ENCODE peak calls at places on chromosomes 13 and 19, in nine cellular contexts. One of them, this sample, is unnamed.

GRCh38 chr13:53408847-53409568 is 380.4 kb downstream of the OLFM4 start:
- DNase-seq in heart left ventricle: no peak
- DNase-seq in thoracic aorta: no peak
- DNase-seq in tibial nerve: no peak
- DNase-seq in prostate gland: no peak
- DNase-seq in colonic mucosa: no peak
- DNase-seq in uterus: no peak
- DNase-seq in cardiac muscle cell: no peak
- DNase-seq in fibroblast of lung: no peak
- DNase-seq in this sample: no peak

GRCh38 chr13:64527561-64527960 is 2702.6 kb downstream of the PCDH9 start:
- DNase-seq in heart left ventricle: no peak
- DNase-seq in thoracic aorta: no peak
- DNase-seq in tibial nerve: no peak
- DNase-seq in prostate gland: no peak
- DNase-seq in colonic mucosa: no peak
- DNase-seq in uterus: no peak
- DNase-seq in cardiac muscle cell: no peak
- DNase-seq in fibroblast of lung: no peak
- DNase-seq in this sample: no peak

GRCh38 chr13:48160879-48161278 is 66.0 kb upstream of the MED4 start:
- DNase-seq in heart left ventricle: peak; percentile 24
- DNase-seq in thoracic aorta: no peak
- DNase-seq in tibial nerve: peak; percentile 55
- DNase-seq in prostate gland: no peak
- DNase-seq in colonic mucosa: no peak
- DNase-seq in uterus: no peak
- DNase-seq in cardiac muscle cell: peak; percentile 21
- DNase-seq in fibroblast of lung: peak; percentile 55
- DNase-seq in this sample: no peak

GRCh38 chr19:30530751-30531150 is 158.6 kb downstream of the ZNF536 start:
- DNase-seq in heart left ventricle: no peak
- DNase-seq in thoracic aorta: no peak
- DNase-seq in tibial nerve: no peak
- DNase-seq in prostate gland: no peak
- DNase-seq in colonic mucosa: no peak
- DNase-seq in uterus: no peak
- DNase-seq in cardiac muscle cell: no peak
- DNase-seq in fibroblast of lung: no peak
- DNase-seq in this sample: no peak

GRCh38 chr19:46608178-46608577 is 7.0 kb downstream of the CALM3 start:
- DNase-seq in heart left ventricle: no peak
- DNase-seq in thoracic aorta: no peak
- DNase-seq in tibial nerve: no peak
- DNase-seq in prostate gland: no peak
- DNase-seq in colonic mucosa: peak; percentile 10
- DNase-seq in uterus: no peak
- DNase-seq in cardiac muscle cell: no peak
- DNase-seq in fibroblast of lung: no peak
- DNase-seq in this sample: no peak

GRCh38 chr19:51820821-51821446 is 26.0 kb downstream of the FPR3 start:
- DNase-seq in heart left ventricle: no peak
- DNase-seq in thoracic aorta: no peak
- DNase-seq in tibial nerve: no peak
- DNase-seq in prostate gland: no peak
- DNase-seq in colonic mucosa: no peak
- DNase-seq in uterus: no peak
- DNase-seq in cardiac muscle cell: no peak
- DNase-seq in fibroblast of lung: no peak
- DNase-seq in this sample: no peak

GRCh38 chr13:75806101-75806500 is 170.0 kb downstream of the LMO7 start:
- DNase-seq in heart left ventricle: no peak
- DNase-seq in thoracic aorta: no peak
- DNase-seq in tibial nerve: no peak
- DNase-seq in prostate gland: no peak
- DNase-seq in colonic mucosa: no peak
- DNase-seq in uterus: no peak
- DNase-seq in cardiac muscle cell: no peak
- DNase-seq in fibroblast of lung: no peak
- DNase-seq in this sample: no peak

GRCh38 chr13:98326274-98326673 is 149.2 kb upstream of the RNF113B start:
- DNase-seq in heart left ventricle: no peak
- DNase-seq in thoracic aorta: no peak
- DNase-seq in tibial nerve: no peak
- DNase-seq in prostate gland: no peak
- DNase-seq in colonic mucosa: no peak
- DNase-seq in uterus: no peak
- DNase-seq in cardiac muscle cell: no peak
- DNase-seq in fibroblast of lung: no peak
- DNase-seq in this sample: no peak

GRCh38 chr13:51380269-51380668 is 40.8 kb downstream of the SERPINE3 start:
- DNase-seq in heart left ventricle: no peak
- DNase-seq in thoracic aorta: no peak
- DNase-seq in tibial nerve: no peak
- DNase-seq in prostate gland: no peak
- DNase-seq in colonic mucosa: no peak
- DNase-seq in uterus: no peak
- DNase-seq in cardiac muscle cell: peak; percentile 65
- DNase-seq in fibroblast of lung: peak; percentile 43
- DNase-seq in this sample: no peak

GRCh38 chr13:70391678-70392077 is 283.4 kb upstream of the KLHL1 start:
- DNase-seq in heart left ventricle: no peak
- DNase-seq in thoracic aorta: no peak
- DNase-seq in tibial nerve: no peak
- DNase-seq in prostate gland: peak; percentile 60
- DNase-seq in colonic mucosa: peak; percentile 82
- DNase-seq in uterus: no peak
- DNase-seq in cardiac muscle cell: no peak
- DNase-seq in fibroblast of lung: no peak
- DNase-seq in this sample: no peak

GRCh38 chr19:16590876-16591802 is 18.9 kb upstream of the SLC35E1 start:
- DNase-seq in heart left ventricle: no peak
- DNase-seq in thoracic aorta: no peak
- DNase-seq in tibial nerve: no peak
- DNase-seq in prostate gland: no peak
- DNase-seq in colonic mucosa: no peak
- DNase-seq in uterus: no peak
- DNase-seq in cardiac muscle cell: no peak
- DNase-seq in fibroblast of lung: no peak
- DNase-seq in this sample: no peak

GRCh38 chr19:51219307-51219706 is 5.6 kb upstream of the CD33 start:
- DNase-seq in heart left ventricle: no peak
- DNase-seq in thoracic aorta: no peak
- DNase-seq in tibial nerve: no peak
- DNase-seq in prostate gland: no peak
- DNase-seq in colonic mucosa: no peak
- DNase-seq in uterus: no peak
- DNase-seq in cardiac muscle cell: no peak
- DNase-seq in fibroblast of lung: no peak
- DNase-seq in this sample: no peak

GRCh38 chr19:2135474-2136402 is 15.6 kb downstream of the AP3D1 start:
- DNase-seq in heart left ventricle: no peak
- DNase-seq in thoracic aorta: no peak
- DNase-seq in tibial nerve: no peak
- DNase-seq in prostate gland: no peak
- DNase-seq in colonic mucosa: no peak
- DNase-seq in uterus: no peak
- DNase-seq in cardiac muscle cell: no peak
- DNase-seq in fibroblast of lung: no peak
- DNase-seq in this sample: no peak

GRCh38 chr19:2132191-2132590 is 19.2 kb downstream of the AP3D1 start:
- DNase-seq in heart left ventricle: no peak
- DNase-seq in thoracic aorta: no peak
- DNase-seq in tibial nerve: no peak
- DNase-seq in prostate gland: no peak
- DNase-seq in colonic mucosa: no peak
- DNase-seq in uterus: no peak
- DNase-seq in cardiac muscle cell: no peak
- DNase-seq in fibroblast of lung: no peak
- DNase-seq in this sample: no peak

GRCh38 chr19:2129486-2129885 is 21.9 kb downstream of the AP3D1 start:
- DNase-seq in heart left ventricle: peak; percentile 39
- DNase-seq in thoracic aorta: no peak
- DNase-seq in tibial nerve: no peak
- DNase-seq in prostate gland: no peak
- DNase-seq in colonic mucosa: no peak
- DNase-seq in uterus: no peak
- DNase-seq in cardiac muscle cell: no peak
- DNase-seq in fibroblast of lung: no peak
- DNase-seq in this sample: no peak

GRCh38 chr19:2129892-2130770 is 21.2 kb downstream of the AP3D1 start:
- DNase-seq in heart left ventricle: no peak
- DNase-seq in thoracic aorta: no peak
- DNase-seq in tibial nerve: no peak
- DNase-seq in prostate gland: no peak
- DNase-seq in colonic mucosa: no peak
- DNase-seq in uterus: no peak
- DNase-seq in cardiac muscle cell: no peak
- DNase-seq in fibroblast of lung: no peak
- DNase-seq in this sample: no peak

GRCh38 chr19:2132731-2133490 is 18.5 kb downstream of the AP3D1 start:
- DNase-seq in heart left ventricle: no peak
- DNase-seq in thoracic aorta: no peak
- DNase-seq in tibial nerve: no peak
- DNase-seq in prostate gland: no peak
- DNase-seq in colonic mucosa: no peak
- DNase-seq in uterus: no peak
- DNase-seq in cardiac muscle cell: no peak
- DNase-seq in fibroblast of lung: no peak
- DNase-seq in this sample: no peak
- H3K36me3 ChIP-seq in heart left ventricle: no peaks in the 10 kb centered on the region
- H3K36me3 ChIP-seq in thoracic aorta: peaks cover 47% of the 10 kb centered on the region
- H3K36me3 ChIP-seq in tibial nerve: peaks cover 89% of the 10 kb centered on the region
- H3K36me3 ChIP-seq in prostate gland: peaks cover 5% of the 10 kb centered on the region
- H3K36me3 ChIP-seq in colonic mucosa: peaks cover 17% of the 10 kb centered on the region
- H3K36me3 ChIP-seq in uterus: no peaks in the 10 kb centered on the region
- H3K36me3 ChIP-seq in cardiac muscle cell: peaks cover 16% of the 10 kb centered on the region
- H3K36me3 ChIP-seq in fibroblast of lung: peaks cover 35% of the 10 kb centered on the region
- H3K36me3 ChIP-seq in this sample: no peaks in the 10 kb centered on the region

GRCh38 chr13:113033498-113033897 is 64.5 kb downstream of the MCF2L start:
- DNase-seq in heart left ventricle: no peak
- DNase-seq in thoracic aorta: no peak
- DNase-seq in tibial nerve: no peak
- DNase-seq in prostate gland: no peak
- DNase-seq in colonic mucosa: no peak
- DNase-seq in uterus: no peak
- DNase-seq in cardiac muscle cell: peak; percentile 12
- DNase-seq in fibroblast of lung: no peak
- DNase-seq in this sample: no peak

GRCh38 chr13:113033054-113033453 is 64.0 kb downstream of the MCF2L start:
- DNase-seq in heart left ventricle: no peak
- DNase-seq in thoracic aorta: no peak
- DNase-seq in tibial nerve: no peak
- DNase-seq in prostate gland: no peak
- DNase-seq in colonic mucosa: no peak
- DNase-seq in uterus: no peak
- DNase-seq in cardiac muscle cell: no peak
- DNase-seq in fibroblast of lung: no peak
- DNase-seq in this sample: no peak

GRCh38 chr13:113034451-113035208 is 65.6 kb downstream of the MCF2L start:
- DNase-seq in heart left ventricle: peak; percentile 40
- DNase-seq in thoracic aorta: no peak
- DNase-seq in tibial nerve: peak; percentile 53
- DNase-seq in prostate gland: peak; percentile 36
- DNase-seq in colonic mucosa: peak; percentile 34
- DNase-seq in uterus: no peak
- DNase-seq in cardiac muscle cell: peak; percentile 69
- DNase-seq in fibroblast of lung: peak; percentile 36
- DNase-seq in this sample: peak; percentile 66

GRCh38 chr13:113029487-113030258 is 60.7 kb downstream of the MCF2L start:
- DNase-seq in heart left ventricle: no peak
- DNase-seq in thoracic aorta: no peak
- DNase-seq in tibial nerve: no peak
- DNase-seq in prostate gland: no peak
- DNase-seq in colonic mucosa: peak; percentile 56
- DNase-seq in uterus: no peak
- DNase-seq in cardiac muscle cell: peak; percentile 18
- DNase-seq in fibroblast of lung: no peak
- DNase-seq in this sample: peak; percentile 72

DNA sequence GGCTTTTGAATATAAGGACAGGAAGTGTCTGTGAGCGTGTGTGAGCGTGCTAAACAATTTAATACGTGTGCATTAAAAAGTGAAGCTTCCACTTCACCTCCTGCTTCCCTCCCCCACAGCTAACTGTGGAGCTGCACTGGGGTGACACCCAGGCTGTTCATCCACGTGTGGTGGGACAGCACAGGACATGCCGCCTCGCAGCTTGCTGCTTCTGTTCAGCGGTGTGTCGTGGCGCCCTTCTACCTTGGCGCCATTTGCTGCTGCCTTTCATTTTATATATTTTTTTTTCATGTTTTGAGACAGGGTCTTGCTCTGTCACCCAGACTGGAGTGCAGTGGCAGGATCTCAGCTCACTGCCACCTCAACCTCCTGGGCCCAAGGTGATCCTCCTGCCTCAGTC is 63.3 kb downstream of the MCF2L start:
- DNase-seq in heart left ventricle: no peak
- DNase-seq in thoracic aorta: no peak
- DNase-seq in tibial nerve: no peak
- DNase-seq in prostate gland: no peak
- DNase-seq in colonic mucosa: no peak
- DNase-seq in uterus: no peak
- DNase-seq in cardiac muscle cell: no peak
- DNase-seq in fibroblast of lung: no peak
- DNase-seq in this sample: no peak
- H3K27ac ChIP-seq in heart left ventricle: no peak overlapping the region
- H3K27ac ChIP-seq in thoracic aorta: no peak overlapping the region
- H3K27ac ChIP-seq in tibial nerve: no peak overlapping the region
- H3K27ac ChIP-seq in prostate gland: no peak overlapping the region
- H3K27ac ChIP-seq in colonic mucosa: no peak overlapping the region
- H3K27ac ChIP-seq in uterus: no peak overlapping the region
- H3K27ac ChIP-seq in cardiac muscle cell: no peak overlapping the region
- H3K27ac ChIP-seq in fibroblast of lung: no peak overlapping the region
- H3K27ac ChIP-seq in this sample: no peak overlapping the region

DNA sequence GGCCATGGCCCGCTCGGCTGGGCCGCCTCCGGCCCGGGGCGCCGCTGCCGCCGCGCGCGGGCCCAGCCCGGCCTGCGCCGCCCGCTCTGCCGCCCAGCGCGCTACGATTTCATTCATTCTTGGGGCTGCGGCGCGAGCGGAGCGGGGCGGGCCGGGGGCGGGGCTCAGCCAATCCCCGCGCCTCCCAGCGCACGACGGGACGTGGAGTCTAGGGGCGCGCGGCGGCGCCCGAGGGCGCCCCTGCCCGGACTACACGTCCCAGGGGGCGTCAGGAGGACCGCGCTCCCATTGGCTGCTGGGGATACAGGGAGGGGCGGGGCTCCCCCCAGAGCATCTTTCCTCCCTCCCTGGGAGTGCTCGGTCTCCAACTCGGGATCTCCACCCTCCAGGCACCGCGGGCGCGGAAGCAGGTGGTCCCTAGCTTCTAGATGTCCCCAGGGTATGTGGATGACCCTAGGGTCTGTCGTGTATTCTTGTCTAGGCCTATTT is 5.6 kb upstream of the DPF1 start:
- DNase-seq in heart left ventricle: peak; percentile 66
- DNase-seq in thoracic aorta: no peak
- DNase-seq in tibial nerve: no peak
- DNase-seq in prostate gland: peak; percentile 31
- DNase-seq in colonic mucosa: no peak
- DNase-seq in uterus: no peak
- DNase-seq in cardiac muscle cell: peak; percentile 92
- DNase-seq in fibroblast of lung: peak; percentile 86
- DNase-seq in this sample: peak; percentile 63
- TF ChIP-seq CTCF in heart left ventricle: no peak
- TF ChIP-seq CTCF in thoracic aorta: no peak
- TF ChIP-seq CTCF in tibial nerve: no peak
- TF ChIP-seq CTCF in prostate gland: no peak
- TF ChIP-seq CTCF in colonic mucosa: no peak
- TF ChIP-seq CTCF in uterus: no peak
- TF ChIP-seq CTCF in cardiac muscle cell: no peak
- TF ChIP-seq CTCF in fibroblast of lung: peak; percentile 9
- TF ChIP-seq CTCF in this sample: no peak

GRCh38 chr19:37583340-37583739 is 11.3 kb downstream of the ZNF571 start:
- DNase-seq in heart left ventricle: no peak
- DNase-seq in thoracic aorta: no peak
- DNase-seq in tibial nerve: no peak
- DNase-seq in prostate gland: no peak
- DNase-seq in colonic mucosa: no peak
- DNase-seq in uterus: no peak
- DNase-seq in cardiac muscle cell: no peak
- DNase-seq in fibroblast of lung: no peak
- DNase-seq in this sample: no peak
- H3K36me3 ChIP-seq in heart left ventricle: no peaks in the 10 kb centered on the region
- H3K36me3 ChIP-seq in thoracic aorta: peaks cover 71% of the 10 kb centered on the region
- H3K36me3 ChIP-seq in tibial nerve: peaks cover 99% of the 10 kb centered on the region
- H3K36me3 ChIP-seq in prostate gland: no peaks in the 10 kb centered on the region
- H3K36me3 ChIP-seq in colonic mucosa: no peaks in the 10 kb centered on the region
- H3K36me3 ChIP-seq in uterus: no peaks in the 10 kb centered on the region
- H3K36me3 ChIP-seq in cardiac muscle cell: peaks cover 10% of the 10 kb centered on the region
- H3K36me3 ChIP-seq in fibroblast of lung: no peaks in the 10 kb centered on the region
- H3K36me3 ChIP-seq in this sample: no peaks in the 10 kb centered on the region